ENCODE peak calls at places on chromosomes 6 and 20, in six cellular contexts. H is endothelial cell of umbilical vein; G is activated T-helper 1 cell treated with anti-CD3 and anti-CD28 coated beads, Interleukin-12 subunit alpha, Interleukin-12 subunit beta, Interleukin-2, Interleukin-4 antibody, amounts not matched to agents 30 ng/mL and 10 ng/mL and 1 ng/mL, durations not matched to agents 14 hours and 24 hours and 36 hours; O is tibial artery; A is RPMI7951; M is NT2/D1. E is an unnamed sample.

GRCh38 chr20:34703573-34704176 is 469 bp upstream of the TP53INP2 start:
- DNase-seq in H (peak), G (no peak), O (no peak), A (peak), M (no peak), E (no peak)

GRCh38 chr6:31053873-31054272 is 43.6 kb downstream of the MUC22 start:
- DNase-seq in H (no peak), G (no peak), O (no peak), A (no peak), M (no peak), E (no peak)

GRCh38 chr6:12890171-12890790 is 173.7 kb downstream of the PHACTR1 start:
- DNase-seq in H (peak), G (no peak), O (no peak), A (peak), M (peak), E (no peak)

GRCh38 chr6:158536891-158537798 is 22.7 kb upstream of the TMEM181 start:
- DNase-seq in H (no peak), G (peak), O (peak), A (peak), M (no peak), E (no peak)

GRCh38 chr6:82246802-82247633 is 526 bp downstream of the IBTK start:
- DNase-seq in H (peak), G (no peak), O (no peak), A (peak), M (no peak), E (no peak)

GRCh38 chr6:124056884-124057283 is 253.2 kb downstream of the NKAIN2 start:
- DNase-seq in H (no peak), G (no peak), O (no peak), A (no peak), M (no peak), E (no peak)

GRCh38 chr6:121849477-121849876 is 414.0 kb downstream of the GJA1 start:
- DNase-seq in H (peak), G (no peak), O (no peak), A (peak), M (peak), E (no peak)

GRCh38 chr6:131129657-131130545 is 5.4 kb upstream of the AKAP7 start:
- DNase-seq in H (no peak), G (no peak), O (no peak), A (no peak), M (no peak), E (no peak)

GRCh38 chr20:58808296-58809046 is 42.2 kb downstream of the GNAS-AS1 start:
- DNase-seq in H (no peak), G (no peak), O (no peak), A (no peak), M (no peak), E (no peak)

GRCh38 chr6:45966340-45966739 is 49.3 kb downstream of the CLIC5 start:
- DNase-seq in H (no peak), G (no peak), O (no peak), A (peak), M (no peak), E (no peak)

GRCh38 chr6:151900897-151901485 is 93.5 kb downstream of the ESR1 start:
- DNase-seq in H (no peak), G (no peak), O (no peak), A (no peak), M (no peak), E (no peak)

GRCh38 chr20:3042621-3043020 is 801 bp upstream of the GNRH2 start:
- DNase-seq in H (no peak), G (no peak), O (peak), A (no peak), M (no peak), E (no peak)

GRCh38 chr6:100549406-100550167 is 84.9 kb upstream of the SIM1 start:
- DNase-seq in H (no peak), G (no peak), O (no peak), A (no peak), M (no peak), E (no peak)

GRCh38 chr6:155495011-155495768 is 39.6 kb upstream of the NOX3 start:
- DNase-seq in H (peak), G (no peak), O (peak), A (peak), M (no peak), E (no peak)

GRCh38 chr6:32972353-32973143 is 4.2 kb downstream of the BRD2 start:
- DNase-seq in H (no peak), G (no peak), O (no peak), A (no peak), M (no peak), E (no peak)

GRCh38 chr6:67757465-67758033 is 877.5 kb upstream of the ADGRB3 start:
- DNase-seq in H (no peak), G (no peak), O (no peak), A (no peak), M (no peak), E (no peak)

GRCh38 chr6:70421509-70421908 is 8.2 kb downstream of the FAM135A start:
- DNase-seq in H (no peak), G (no peak), O (no peak), A (no peak), M (no peak), E (no peak)

GRCh38 chr6:43040542-43041257 is 13.0 kb downstream of the CUL7 start:
- DNase-seq in H (no peak), G (no peak), O (no peak), A (no peak), M (no peak), E (no peak)

E was measured in omental fat pad.